ENCODE peak calls at places on chromosomes 3 and 15, in five cellular contexts. O, P, G, J and I are unnamed samples.

GRCh38 chr3:20680990-20681628 is 495.1 kb upstream of the SGO1 start:
- DNase-seq in G (no peak), J (no peak), O (no peak), P (no peak), I (no peak)

GRCh38 chr3:73552700-73553099 is 72.0 kb downstream of the PDZRN3 start:
- DNase-seq in G (no peak), O (no peak), P (no peak), J (no peak), I (no peak)

GRCh38 chr3:3071136-3071535 is 39.0 kb downstream of the IL5RA start:
- DNase-seq in J (no peak), O (no peak), G (no peak), P (no peak), I (no peak)

GRCh38 chr3:4750306-4751056 is 228.8 kb upstream of the BHLHE40 start:
- DNase-seq in J (no peak), O (no peak), G (no peak), P (no peak), I (no peak)

GRCh38 chr15:92629276-92629974 is 26.1 kb downstream of the FAM174B start:
- DNase-seq in O (no peak), J (no peak), G (no peak), P (no peak), I (no peak)

GRCh38 chr3:188956839-188957489 is 214.8 kb upstream of the TPRG1 start:
- DNase-seq in P (peak; percentile 22), O (no peak), G (no peak), J (peak; percentile 38), I (peak; percentile 78)

GRCh38 chr3:123311201-123311600 is 109.5 kb downstream of the SEC22A start:
- DNase-seq in J (no peak), P (no peak), G (no peak), O (no peak), I (no peak)

GRCh38 chr3:195257454-195258448 is 13.2 kb downstream of the XXYLT1 start:
- DNase-seq in G (no peak), P (peak; percentile 56), O (no peak), J (no peak), I (no peak)

GRCh38 chr15:64224508-64224907 is 61.7 kb upstream of the PPIB start:
- DNase-seq in J (peak; percentile 73), P (peak; percentile 28), O (no peak), G (no peak), I (no peak)

GRCh38 chr3:153910387-153910786 is 210.8 kb upstream of the ARHGEF26 start:
- DNase-seq in G (no peak), J (no peak), O (no peak), P (no peak), I (no peak)

GRCh38 chr3:8621872-8622271 is 22.7 kb downstream of the SSUH2 start:
- DNase-seq in G (no peak), J (no peak), O (no peak), P (no peak), I (no peak)

GRCh38 chr3:151599103-151599672 is 134.5 kb upstream of the AADACL2 start:
- DNase-seq in G (no peak), O (no peak), J (peak; percentile 63), P (no peak), I (no peak)

GRCh38 chr3:38575279-38575843 is 74.1 kb downstream of the SCN5A start:
- DNase-seq in J (no peak), O (no peak), G (no peak), P (no peak), I (no peak)

GRCh38 chr15:62569460-62570404 is 404.6 kb upstream of the C2CD4B start:
- DNase-seq in G (no peak), P (peak; percentile 25), J (no peak), O (no peak), I (peak; percentile 54)

GRCh38 chr3:146067048-146067447 is 93.9 kb downstream of the PLOD2 start:
- DNase-seq in O (no peak), G (no peak), P (no peak), J (no peak), I (no peak)

GRCh38 chr3:130850044-130850797 is 43.7 kb upstream of the ATP2C1 start:
- DNase-seq in G (no peak), P (peak; percentile 38), J (peak; percentile 92), O (peak; percentile 95), I (peak; percentile 83)

GRCh38 chr3:14598143-14598569 is 53.4 kb upstream of the CCDC174 start:
- DNase-seq in G (no peak), O (no peak), P (peak; percentile 85), J (peak; percentile 72), I (peak; percentile 94)

GRCh38 chr15:71547066-71547465 is 263.3 kb upstream of the NR2E3 start:
- DNase-seq in O (no peak), G (no peak), P (no peak), J (no peak), I (no peak)

GRCh38 chr3:170355738-170356595 is 1.5 kb upstream of the SKIL start:
- DNase-seq in G (no peak), P (peak; percentile 41), J (peak; percentile 72), O (peak; percentile 66), I (peak; percentile 66)

GRCh38 chr3:135125171-135125801 is 330.2 kb downstream of the EPHB1 start:
- DNase-seq in P (no peak), J (peak; percentile 5), O (no peak), G (no peak), I (peak; percentile 64)

GRCh38 chr3:152151216-152151874 is 117.4 kb upstream of the MBNL1 start:
- DNase-seq in P (no peak), G (no peak), O (no peak), J (no peak), I (no peak)

GRCh38 chr3:117234321-117234720 is 524.7 kb downstream of the TUSC7 start:
- DNase-seq in G (no peak), O (no peak), J (no peak), P (no peak), I (no peak)

GRCh38 chr3:11739712-11740111 is 96.0 kb upstream of the VGLL4 start:
- DNase-seq in O (no peak), J (no peak), G (no peak), P (no peak), I (no peak)

GRCh38 chr15:100900136-100900894 is 18.8 kb upstream of the LRRK1 start:
- DNase-seq in G (no peak), J (no peak), P (no peak), O (no peak), I (no peak)

GRCh38 chr15:101046826-101047225 is 127.7 kb downstream of the LRRK1 start:
- DNase-seq in O (no peak), J (no peak), G (no peak), P (no peak), I (no peak)

GRCh38 chr3:187319699-187320302 is 28.3 kb upstream of the MASP1 start:
- DNase-seq in O (peak; percentile 17), P (peak; percentile 29), J (peak; percentile 61), G (peak; percentile 72), I (peak; percentile 35)

GRCh38 chr3:191566469-191566868 is 105.5 kb downstream of the PYDC2 start:
- DNase-seq in J (no peak), G (no peak), P (no peak), O (no peak), I (no peak)
- TF ChIP-seq JUND in J (no peak), G (no peak), P (no peak), O (no peak), I (no peak)

GRCh38 chr3:128407986-128408692 is 58.6 kb downstream of the DNAJB8 start:
- DNase-seq in O (no peak), J (no peak), P (peak; percentile 62), G (no peak), I (no peak)

GRCh38 chr3:128409621-128410581 is 56.8 kb downstream of the DNAJB8 start:
- DNase-seq in G (no peak), J (peak; percentile 90), O (no peak), P (no peak), I (no peak)

GRCh38 chr3:128410669-128411573 is 55.8 kb downstream of the DNAJB8 start:
- DNase-seq in O (no peak), P (no peak), G (no peak), J (peak; percentile 73), I (no peak)

GRCh38 chr3:128407247-128407646 is 59.4 kb downstream of the DNAJB8 start:
- DNase-seq in G (no peak), P (no peak), J (no peak), O (no peak), I (no peak)

DNA sequence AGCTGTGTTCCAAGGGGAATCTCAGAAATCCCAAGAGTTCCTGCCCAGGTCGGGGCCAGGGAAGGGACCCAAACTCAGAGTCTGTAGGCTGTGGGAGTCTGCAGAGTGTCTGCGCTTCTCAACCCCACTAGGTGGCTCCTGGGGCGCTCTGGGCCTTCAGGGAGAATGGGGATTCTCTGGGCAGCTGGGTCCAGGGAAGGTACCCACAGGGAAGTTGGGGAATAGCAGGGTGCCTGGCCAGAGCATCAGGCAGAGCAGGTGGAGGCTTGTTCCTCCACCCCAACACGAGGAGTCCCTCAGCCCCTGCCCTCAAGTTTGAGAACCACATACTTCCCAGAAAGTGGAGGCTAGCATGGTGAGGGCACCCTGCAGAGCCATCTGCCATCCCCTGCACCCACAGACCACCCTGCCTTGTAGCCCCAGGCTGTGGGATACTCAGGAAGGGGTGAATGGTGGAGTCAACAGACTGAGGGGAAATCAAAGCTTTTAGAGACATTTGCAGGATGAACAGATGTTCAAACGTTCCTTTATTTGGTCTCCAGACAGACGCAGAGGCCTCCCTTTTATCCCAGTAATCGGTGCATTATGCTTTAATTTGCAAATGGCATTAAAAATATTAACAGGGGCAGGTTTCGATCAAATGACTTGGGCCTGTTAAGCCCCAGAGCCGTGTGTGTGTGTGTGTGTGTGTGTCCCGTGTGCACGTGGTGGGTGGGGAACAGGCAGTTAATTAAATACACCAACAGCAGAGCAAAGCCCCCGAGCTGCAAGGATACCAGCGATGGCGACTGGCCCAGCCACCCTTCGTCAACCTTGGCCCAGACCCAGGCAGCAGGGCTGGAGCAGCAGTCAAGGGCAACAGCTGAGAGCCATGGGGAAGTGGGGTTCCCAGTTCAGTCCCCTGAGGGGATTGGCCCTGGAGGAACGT is 57.7 kb downstream of the DNAJB8 start:
- DNase-seq in P (peak; percentile 84), J (peak; percentile 65), G (no peak), O (no peak), I (no peak)
- TF ChIP-seq JUND in P (no peak), J (no peak), G (no peak), O (no peak), I (no peak)

DNA sequence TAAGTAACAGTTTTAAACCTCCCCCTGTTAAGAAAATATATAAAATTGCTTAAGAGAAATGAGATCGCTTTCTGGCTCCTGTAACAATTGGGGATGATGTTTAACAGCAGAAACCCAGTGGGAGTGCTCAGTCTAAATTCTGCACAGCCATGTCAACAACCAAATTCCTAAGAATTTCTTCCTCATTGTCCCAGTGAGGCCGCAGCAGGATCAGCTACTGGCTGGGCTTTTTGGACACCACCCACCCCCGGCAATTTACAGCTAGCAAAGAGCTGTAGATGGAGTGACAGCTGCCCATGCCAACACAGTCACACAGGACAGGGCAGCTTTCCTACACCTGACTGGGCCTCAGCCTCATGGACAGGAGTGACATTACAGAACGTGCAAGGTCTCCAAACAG is 942.9 kb downstream of the MCTP2 start:
- DNase-seq in J (no peak), G (no peak), O (no peak), P (no peak), I (no peak)
- TF ChIP-seq JUND in J (no peak), G (no peak), O (no peak), P (no peak), I (no peak)

DNA sequence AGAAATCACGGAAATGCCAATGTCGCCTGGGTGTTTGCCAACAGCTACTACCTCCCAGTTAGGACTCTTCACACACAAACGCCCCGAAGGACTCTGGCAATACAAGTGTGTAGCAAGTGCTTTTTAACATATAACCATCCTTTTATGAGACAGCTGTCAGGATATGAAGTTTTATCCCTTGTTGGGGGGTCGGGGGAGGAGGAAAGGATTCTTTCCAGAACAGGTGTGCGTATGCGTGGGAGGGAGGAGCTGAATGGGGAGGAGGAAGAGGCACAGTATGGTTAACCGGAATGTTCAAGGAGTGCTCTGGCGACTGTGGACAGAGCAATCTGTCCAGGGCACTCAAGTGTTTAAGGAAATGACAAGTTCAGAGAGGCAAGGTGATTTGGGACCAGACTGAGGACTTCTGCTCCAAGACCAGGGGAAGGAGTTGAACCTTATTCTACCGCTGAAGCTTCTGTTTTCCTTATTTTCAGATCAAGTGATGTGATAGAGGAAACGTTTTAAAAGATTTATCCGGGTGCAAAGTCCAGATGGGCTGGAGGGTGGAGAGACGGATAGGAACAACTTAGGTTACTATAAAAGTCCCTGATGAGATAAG is 1.3 kb downstream of the TSPAN3 start:
- DNase-seq in J (peak; percentile 14), P (no peak), O (no peak), G (no peak), I (no peak)
- TF ChIP-seq JUND in J (no peak), P (no peak), O (no peak), G (no peak), I (no peak)